ENCODE peak calls at places on chromosomes 3 and 15, in nine cellular contexts. S, T, U, Z, F, A, G, B and O are unnamed samples.

GRCh38 chr3:104556372-104557078 is 810.2 kb upstream of the ALCAM start:
- ATAC-seq in S (no peak), T (no peak), U (no peak), Z (no peak), F (no peak), A (no peak), G (no peak), B (no peak), O (no peak)

GRCh38 chr3:128698211-128699011 is 27.6 kb upstream of the RAB7A start:
- ATAC-seq in S (peak), T (peak), U (peak), Z (peak), F (peak), A (peak), G (peak), B (peak), O (peak)

GRCh38 chr3:22012471-22012870 is 261.5 kb upstream of the ZNF385D start:
- ATAC-seq in S (no peak), T (no peak), U (no peak), Z (no peak), F (no peak), A (no peak), G (no peak), B (no peak), O (no peak)

GRCh38 chr15:98123297-98123696 is 162.8 kb downstream of the ARRDC4 start:
- ATAC-seq in S (no peak), T (no peak), U (no peak), Z (no peak), F (no peak), A (no peak), G (no peak), B (no peak), O (peak)

GRCh38 chr3:141246224-141246957 is 14.8 kb downstream of the PXYLP1 start:
- ATAC-seq in S (no peak), T (no peak), U (no peak), Z (no peak), F (no peak), A (no peak), G (no peak), B (no peak), O (no peak)

GRCh38 chr3:191019855-191020254 is 157.4 kb upstream of the GMNC start:
- ATAC-seq in S (no peak), T (no peak), U (no peak), Z (no peak), F (no peak), A (no peak), G (no peak), B (no peak), O (no peak)

GRCh38 chr15:23484870-23485269 is 37.8 kb upstream of the GOLGA6L2 start:
- ATAC-seq in S (no peak), T (no peak), U (no peak), Z (no peak), F (no peak), A (no peak), G (no peak), B (no peak), O (no peak)

GRCh38 chr3:132641837-132642538 is 17.6 kb downstream of the ACAD11 start:
- ATAC-seq in S (peak), T (peak), U (peak), Z (peak), F (peak), A (peak), G (no peak), B (peak), O (peak)

GRCh38 chr3:5186089-5186853 is 1.2 kb upstream of the EDEM1 start:
- ATAC-seq in S (no peak), T (no peak), U (no peak), Z (no peak), F (peak), A (no peak), G (no peak), B (no peak), O (no peak)

GRCh38 chr15:88628018-88628673 is 7.0 kb downstream of the AEN start:
- ATAC-seq in S (no peak), T (no peak), U (no peak), Z (no peak), F (no peak), A (no peak), G (no peak), B (no peak), O (no peak)